ENCODE peak calls at places on chromosomes 4 and X, in eight cellular contexts. One of them, this sample, is unnamed.

GRCh38 chr4:112448211-112448745 is 67.7 kb downstream of the NEUROG2 start:
- DNase-seq in GM06990: no peak
- DNase-seq in A549: no peak
- DNase-seq in astrocyte of the spinal cord: no peak
- DNase-seq in hepatocyte: no peak
- DNase-seq in breast epithelium: no peak
- DNase-seq in AG04450: no peak
- DNase-seq in mucosa of descending colon: no peak
- DNase-seq in this sample: peak

GRCh38 chrX:129652565-129653169 is 2.1 kb downstream of the APLN start:
- DNase-seq in breast epithelium: no peak
- DNase-seq in AG04450: no peak
- DNase-seq in GM06990: no peak
- DNase-seq in mucosa of descending colon: no peak
- DNase-seq in A549: no peak
- DNase-seq in astrocyte of the spinal cord: no peak
- DNase-seq in hepatocyte: no peak
- DNase-seq in this sample: no peak

GRCh38 chrX:42752730-42753129 is 25.2 kb downstream of the PPP1R2C start:
- DNase-seq in A549: no peak
- DNase-seq in hepatocyte: no peak
- DNase-seq in astrocyte of the spinal cord: no peak
- DNase-seq in breast epithelium: no peak
- DNase-seq in GM06990: no peak
- DNase-seq in AG04450: no peak
- DNase-seq in mucosa of descending colon: no peak
- DNase-seq in this sample: no peak

GRCh38 chrX:22296871-22297270 is 24.2 kb downstream of the CBLL2 start:
- DNase-seq in mucosa of descending colon: no peak
- DNase-seq in AG04450: no peak
- DNase-seq in GM06990: no peak
- DNase-seq in astrocyte of the spinal cord: no peak
- DNase-seq in breast epithelium: no peak
- DNase-seq in hepatocyte: no peak
- DNase-seq in A549: no peak
- DNase-seq in this sample: no peak

GRCh38 chr4:20044936-20045335 is 206.8 kb upstream of the SLIT2 start:
- DNase-seq in A549: no peak
- DNase-seq in hepatocyte: no peak
- DNase-seq in AG04450: no peak
- DNase-seq in mucosa of descending colon: no peak
- DNase-seq in breast epithelium: no peak
- DNase-seq in astrocyte of the spinal cord: no peak
- DNase-seq in GM06990: no peak
- DNase-seq in this sample: no peak

GRCh38 chr4:33316033-33316432 is 2595.9 kb downstream of the PCDH7 start:
- DNase-seq in mucosa of descending colon: no peak
- DNase-seq in AG04450: no peak
- DNase-seq in astrocyte of the spinal cord: no peak
- DNase-seq in breast epithelium: no peak
- DNase-seq in GM06990: no peak
- DNase-seq in A549: no peak
- DNase-seq in hepatocyte: no peak
- DNase-seq in this sample: peak

GRCh38 chrX:78624884-78625283 is 34.2 kb downstream of the RTL3 start:
- DNase-seq in GM06990: no peak
- DNase-seq in A549: no peak
- DNase-seq in mucosa of descending colon: no peak
- DNase-seq in breast epithelium: no peak
- DNase-seq in astrocyte of the spinal cord: no peak
- DNase-seq in AG04450: no peak
- DNase-seq in hepatocyte: no peak
- DNase-seq in this sample: no peak

GRCh38 chr4:150462743-150463142 is 119.2 kb upstream of the MAB21L2 start:
- DNase-seq in GM06990: no peak
- DNase-seq in A549: peak
- DNase-seq in AG04450: no peak
- DNase-seq in breast epithelium: no peak
- DNase-seq in hepatocyte: no peak
- DNase-seq in mucosa of descending colon: no peak
- DNase-seq in astrocyte of the spinal cord: no peak
- DNase-seq in this sample: peak

GRCh38 chr4:7206385-7206784 is 14.0 kb downstream of the SORCS2 start:
- DNase-seq in breast epithelium: no peak
- DNase-seq in A549: peak
- DNase-seq in mucosa of descending colon: no peak
- DNase-seq in AG04450: no peak
- DNase-seq in GM06990: no peak
- DNase-seq in astrocyte of the spinal cord: peak
- DNase-seq in hepatocyte: no peak
- DNase-seq in this sample: peak

GRCh38 chr4:144954224-144954623 is 143.8 kb downstream of the ANAPC10 start:
- DNase-seq in breast epithelium: no peak
- DNase-seq in A549: no peak
- DNase-seq in mucosa of descending colon: no peak
- DNase-seq in GM06990: no peak
- DNase-seq in astrocyte of the spinal cord: no peak
- DNase-seq in AG04450: no peak
- DNase-seq in hepatocyte: no peak
- DNase-seq in this sample: no peak

DNA sequence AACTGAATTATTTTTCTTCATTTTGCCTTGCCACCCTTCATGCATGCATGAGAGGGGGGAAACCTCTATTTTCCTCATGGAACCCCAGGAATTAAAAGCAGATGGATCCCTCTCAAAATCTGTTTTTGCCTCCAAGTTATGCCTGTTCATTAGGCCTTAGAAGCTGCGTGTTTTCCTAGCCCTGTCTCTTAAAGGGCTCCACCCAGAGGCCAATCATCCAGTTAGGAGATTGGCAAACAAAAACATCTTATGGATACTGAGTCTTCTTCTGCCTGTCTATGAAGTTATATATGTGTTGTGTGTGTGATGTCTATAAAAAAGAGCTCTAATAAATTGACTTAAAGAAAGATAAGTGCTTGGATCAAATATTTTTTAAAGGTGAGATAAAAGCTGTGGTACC is 142.9 kb downstream of the ANAPC10 start:
- DNase-seq in AG04450: no peak
- DNase-seq in mucosa of descending colon: no peak
- DNase-seq in hepatocyte: no peak
- DNase-seq in breast epithelium: no peak
- DNase-seq in A549: no peak
- DNase-seq in astrocyte of the spinal cord: no peak
- DNase-seq in GM06990: no peak
- DNase-seq in this sample: no peak
- TF ChIP-seq CTCF in AG04450: no peak
- TF ChIP-seq CTCF in mucosa of descending colon: no peak
- TF ChIP-seq CTCF in hepatocyte: no peak
- TF ChIP-seq CTCF in breast epithelium: no peak
- TF ChIP-seq CTCF in A549: no peak
- TF ChIP-seq CTCF in astrocyte of the spinal cord: no peak
- TF ChIP-seq CTCF in GM06990: no peak
- TF ChIP-seq CTCF in this sample: no peak

GRCh38 chrX:75873993-75874392 is 88.9 kb upstream of the MAGEE2 start:
- DNase-seq in astrocyte of the spinal cord: no peak
- DNase-seq in breast epithelium: no peak
- DNase-seq in A549: no peak
- DNase-seq in GM06990: no peak
- DNase-seq in AG04450: no peak
- DNase-seq in mucosa of descending colon: no peak
- DNase-seq in hepatocyte: no peak
- DNase-seq in this sample: no peak
- H3K4me3 ChIP-seq in astrocyte of the spinal cord: no peak
- H3K4me3 ChIP-seq in breast epithelium: no peak
- H3K4me3 ChIP-seq in A549: no peak
- H3K4me3 ChIP-seq in GM06990: no peak
- H3K4me3 ChIP-seq in AG04450: no peak
- H3K4me3 ChIP-seq in mucosa of descending colon: no peak
- H3K4me3 ChIP-seq in hepatocyte: no peak
- H3K4me3 ChIP-seq in this sample: no peak

DNA sequence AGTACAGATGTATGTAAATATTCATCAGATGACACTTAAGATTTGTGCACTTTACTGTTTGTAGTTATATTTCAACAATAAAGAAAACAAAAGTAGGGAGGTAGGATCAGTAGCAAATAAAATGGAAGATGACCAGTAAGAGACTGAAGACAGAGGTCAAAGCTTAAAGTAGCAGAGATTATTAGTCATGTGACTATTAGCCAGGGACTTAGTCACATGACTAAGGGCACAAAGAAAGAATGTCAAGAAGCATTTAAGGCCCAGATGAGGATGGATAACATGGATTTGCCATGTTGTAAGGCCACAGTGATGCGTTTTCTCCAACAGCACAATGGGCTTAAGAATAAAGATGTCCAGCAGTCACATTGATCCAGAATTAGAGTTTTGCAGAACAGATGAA is 479.6 kb downstream of the BCOR start:
- DNase-seq in AG04450: no peak
- DNase-seq in breast epithelium: no peak
- DNase-seq in mucosa of descending colon: no peak
- DNase-seq in astrocyte of the spinal cord: no peak
- DNase-seq in A549: no peak
- DNase-seq in GM06990: no peak
- DNase-seq in hepatocyte: no peak
- DNase-seq in this sample: no peak
- TF ChIP-seq CTCF in AG04450: no peak
- TF ChIP-seq CTCF in breast epithelium: no peak
- TF ChIP-seq CTCF in mucosa of descending colon: no peak
- TF ChIP-seq CTCF in astrocyte of the spinal cord: no peak
- TF ChIP-seq CTCF in A549: no peak
- TF ChIP-seq CTCF in GM06990: no peak
- TF ChIP-seq CTCF in hepatocyte: no peak
- TF ChIP-seq CTCF in this sample: no peak

GRCh38 chr4:5052424-5052702 is 1.1 kb downstream of the STK32B start:
- DNase-seq in hepatocyte: no peak
- DNase-seq in breast epithelium: no peak
- DNase-seq in GM06990: no peak
- DNase-seq in AG04450: no peak
- DNase-seq in mucosa of descending colon: no peak
- DNase-seq in astrocyte of the spinal cord: peak
- DNase-seq in A549: no peak
- DNase-seq in this sample: no peak
- H3K4me3 ChIP-seq in hepatocyte: no peak
- H3K4me3 ChIP-seq in breast epithelium: peak
- H3K4me3 ChIP-seq in GM06990: no peak
- H3K4me3 ChIP-seq in AG04450: peak
- H3K4me3 ChIP-seq in mucosa of descending colon: no peak
- H3K4me3 ChIP-seq in astrocyte of the spinal cord: no peak
- H3K4me3 ChIP-seq in A549: peak
- H3K4me3 ChIP-seq in this sample: no peak

GRCh38 chrX:68084765-68085164 is 348.5 kb downstream of the OPHN1 start:
- DNase-seq in astrocyte of the spinal cord: peak
- DNase-seq in A549: no peak
- DNase-seq in breast epithelium: no peak
- DNase-seq in hepatocyte: no peak
- DNase-seq in AG04450: peak
- DNase-seq in GM06990: no peak
- DNase-seq in mucosa of descending colon: no peak
- DNase-seq in this sample: peak

GRCh38 chrX:68090266-68090665 is 343.0 kb downstream of the OPHN1 start:
- DNase-seq in GM06990: no peak
- DNase-seq in AG04450: no peak
- DNase-seq in breast epithelium: no peak
- DNase-seq in A549: peak
- DNase-seq in mucosa of descending colon: no peak
- DNase-seq in hepatocyte: no peak
- DNase-seq in astrocyte of the spinal cord: no peak
- DNase-seq in this sample: no peak
- TF ChIP-seq CTCF in GM06990: no peak
- TF ChIP-seq CTCF in AG04450: peak
- TF ChIP-seq CTCF in breast epithelium: no peak
- TF ChIP-seq CTCF in A549: no peak
- TF ChIP-seq CTCF in mucosa of descending colon: no peak
- TF ChIP-seq CTCF in hepatocyte: peak
- TF ChIP-seq CTCF in astrocyte of the spinal cord: no peak
- TF ChIP-seq CTCF in this sample: no peak

GRCh38 chr4:165382640-165383039 is 3.8 kb downstream of the CPE start:
- DNase-seq in GM06990: no peak
- DNase-seq in mucosa of descending colon: no peak
- DNase-seq in astrocyte of the spinal cord: no peak
- DNase-seq in breast epithelium: no peak
- DNase-seq in hepatocyte: no peak
- DNase-seq in A549: no peak
- DNase-seq in AG04450: no peak
- DNase-seq in this sample: no peak

GRCh38 chr4:165378398-165378762 is 428 bp upstream of the CPE start:
- DNase-seq in A549: no peak
- DNase-seq in breast epithelium: no peak
- DNase-seq in mucosa of descending colon: no peak
- DNase-seq in GM06990: no peak
- DNase-seq in AG04450: no peak
- DNase-seq in hepatocyte: no peak
- DNase-seq in astrocyte of the spinal cord: no peak
- DNase-seq in this sample: no peak

GRCh38 chr4:165378763-165379631 is at the start of gene CPE:
- DNase-seq in AG04450: no peak
- DNase-seq in GM06990: peak
- DNase-seq in A549: peak
- DNase-seq in hepatocyte: peak
- DNase-seq in mucosa of descending colon: peak
- DNase-seq in astrocyte of the spinal cord: peak
- DNase-seq in breast epithelium: peak
- DNase-seq in this sample: peak

GRCh38 chr4:165381821-165382373 is 3.1 kb downstream of the CPE start:
- DNase-seq in hepatocyte: no peak
- DNase-seq in A549: no peak
- DNase-seq in mucosa of descending colon: no peak
- DNase-seq in breast epithelium: no peak
- DNase-seq in AG04450: no peak
- DNase-seq in astrocyte of the spinal cord: no peak
- DNase-seq in GM06990: no peak
- DNase-seq in this sample: no peak

GRCh38 chr4:165379662-165380061 is 854 bp downstream of the CPE start:
- DNase-seq in breast epithelium: no peak
- DNase-seq in astrocyte of the spinal cord: no peak
- DNase-seq in hepatocyte: peak
- DNase-seq in A549: no peak
- DNase-seq in GM06990: no peak
- DNase-seq in AG04450: no peak
- DNase-seq in mucosa of descending colon: no peak
- DNase-seq in this sample: no peak
- H3K4me3 ChIP-seq in breast epithelium: peak
- H3K4me3 ChIP-seq in astrocyte of the spinal cord: peak
- H3K4me3 ChIP-seq in hepatocyte: peak
- H3K4me3 ChIP-seq in A549: peak
- H3K4me3 ChIP-seq in GM06990: no peak
- H3K4me3 ChIP-seq in AG04450: peak
- H3K4me3 ChIP-seq in mucosa of descending colon: no peak
- H3K4me3 ChIP-seq in this sample: peak

GRCh38 chr4:43776371-43776770 is 672.2 kb downstream of the KCTD8 start:
- DNase-seq in GM06990: peak
- DNase-seq in mucosa of descending colon: no peak
- DNase-seq in breast epithelium: no peak
- DNase-seq in AG04450: no peak
- DNase-seq in astrocyte of the spinal cord: peak
- DNase-seq in hepatocyte: peak
- DNase-seq in A549: no peak
- DNase-seq in this sample: peak
- TF ChIP-seq CTCF in GM06990: peak
- TF ChIP-seq CTCF in mucosa of descending colon: no peak
- TF ChIP-seq CTCF in breast epithelium: no peak
- TF ChIP-seq CTCF in AG04450: peak
- TF ChIP-seq CTCF in astrocyte of the spinal cord: peak
- TF ChIP-seq CTCF in hepatocyte: peak
- TF ChIP-seq CTCF in A549: peak
- TF ChIP-seq CTCF in this sample: no peak